ENCODE peak calls at places on chromosome 18, in five cellular contexts. N, J, F, P and C are unnamed samples.

GRCh38 chr18:55880617-55881016 is 292.6 kb upstream of the TCF4 start:
- DNase-seq in N (no peak), J (no peak), F (no peak), P (no peak), C (no peak)

GRCh38 chr18:46630160-46630559 is 26.9 kb downstream of the LOXHD1 start:
- DNase-seq in N (no peak), J (no peak), F (no peak), P (no peak), C (peak)

GRCh38 chr18:29383311-29384273 is 1206.7 kb upstream of the CDH2 start:
- DNase-seq in N (no peak), J (peak), F (no peak), P (no peak), C (peak)

GRCh38 chr18:76428396-76429261 is 66.4 kb downstream of the ZNF516 start:
- DNase-seq in N (no peak), J (no peak), F (no peak), P (no peak), C (peak)

GRCh38 chr18:27860011-27860410 is 316.9 kb downstream of the CDH2 start:
- DNase-seq in N (no peak), J (no peak), F (no peak), P (peak), C (no peak)

GRCh38 chr18:499351-500229 is 911 bp downstream of the COLEC12 start:
- DNase-seq in N (no peak), J (peak), F (no peak), P (peak), C (peak)

GRCh38 chr18:59057493-59057795 is 82.2 kb upstream of the SEC11C start:
- DNase-seq in N (no peak), J (no peak), F (no peak), P (no peak), C (no peak)

GRCh38 chr18:40249390-40250080 is 1705.5 kb upstream of the PIK3C3 start:
- DNase-seq in N (no peak), J (peak), F (no peak), P (no peak), C (peak)

GRCh38 chr18:27627927-27628326 is 442.8 kb upstream of the CHST9 start:
- DNase-seq in N (no peak), J (no peak), F (no peak), P (no peak), C (no peak)

GRCh38 chr18:72543362-72544055 is 633 bp downstream of the CBLN2 start:
- DNase-seq in N (no peak), J (no peak), F (peak), P (no peak), C (no peak)

GRCh38 chr18:59712311-59712710 is 15.1 kb upstream of the CCBE1 start:
- DNase-seq in N (no peak), J (no peak), F (no peak), P (no peak), C (no peak)

GRCh38 chr18:3450358-3451107 is 561 bp downstream of the TGIF1 start:
- DNase-seq in N (no peak), J (peak), F (peak), P (peak), C (peak)

GRCh38 chr18:10057401-10057800 is 143.6 kb downstream of the VAPA start:
- DNase-seq in N (no peak), J (no peak), F (no peak), P (no peak), C (no peak)

GRCh38 chr18:60413944-60414547 is 41.5 kb upstream of the MC4R start:
- DNase-seq in N (peak), J (peak), F (no peak), P (peak), C (peak)

GRCh38 chr18:36217348-36217747 is 30.1 kb downstream of the MOCOS start:
- DNase-seq in N (no peak), J (no peak), F (no peak), P (no peak), C (no peak)

GRCh38 chr18:37742436-37742835 is 176.8 kb upstream of the CELF4 start:
- DNase-seq in N (no peak), J (no peak), F (peak), P (no peak), C (no peak)

GRCh38 chr18:41096504-41096903 is 858.5 kb upstream of the PIK3C3 start:
- DNase-seq in N (no peak), J (peak), F (peak), P (no peak), C (peak)

GRCh38 chr18:66395671-66396218 is 208.1 kb downstream of the CDH19 start:
- DNase-seq in N (no peak), J (no peak), F (no peak), P (no peak), C (no peak)

GRCh38 chr18:51234117-51235010 is 36.9 kb upstream of the MEX3C start:
- DNase-seq in N (no peak), J (peak), F (no peak), P (no peak), C (no peak)

GRCh38 chr18:3411854-3412268 is 38.1 kb upstream of the TGIF1 start:
- DNase-seq in N (no peak), J (no peak), F (no peak), P (peak), C (no peak)

GRCh38 chr18:31101148-31102019 is 837 bp downstream of the DSC2 start:
- DNase-seq in N (no peak), J (peak), F (peak), P (peak), C (no peak)

GRCh38 chr18:46676162-46676830 is 19.3 kb upstream of the LOXHD1 start:
- DNase-seq in N (peak), J (peak), F (no peak), P (no peak), C (no peak)

GRCh38 chr18:43578636-43579203 is 301.4 kb upstream of the SYT4 start:
- DNase-seq in N (no peak), J (peak), F (no peak), P (no peak), C (no peak)

GRCh38 chr18:3283253-3283863 is 21.4 kb downstream of the MYL12B start:
- DNase-seq in N (no peak), J (no peak), F (no peak), P (no peak), C (no peak)

GRCh38 chr18:5294618-5295230 is 802 bp downstream of the ZBTB14 start:
- DNase-seq in N (no peak), J (peak), F (peak), P (peak), C (peak)

GRCh38 chr18:10519366-10519765 is 6.5 kb upstream of the NAPG start:
- DNase-seq in N (no peak), J (no peak), F (no peak), P (peak), C (peak)

GRCh38 chr18:37440206-37440605 is 125.4 kb downstream of the CELF4 start:
- DNase-seq in N (no peak), J (no peak), F (no peak), P (no peak), C (no peak)

GRCh38 chr18:13261658-13262357 is 43.2 kb downstream of the LDLRAD4 start:
- DNase-seq in N (no peak), J (no peak), F (no peak), P (no peak), C (no peak)

GRCh38 chr18:62550746-62551145 is 27.9 kb downstream of the ZCCHC2 start:
- DNase-seq in N (no peak), J (no peak), F (no peak), P (no peak), C (no peak)

GRCh38 chr18:67730884-67731283 is 214.4 kb upstream of the DSEL start:
- DNase-seq in N (no peak), J (peak), F (no peak), P (no peak), C (peak)

GRCh38 chr18:8933714-8934284 is 168.7 kb upstream of the NDUFV2 start:
- DNase-seq in N (no peak), J (no peak), F (no peak), P (no peak), C (peak)

GRCh38 chr18:8936646-8937045 is 165.9 kb upstream of the NDUFV2 start:
- DNase-seq in N (no peak), J (no peak), F (no peak), P (peak), C (no peak)

GRCh38 chr18:8938817-8939216 is 163.7 kb upstream of the NDUFV2 start:
- DNase-seq in N (no peak), J (no peak), F (no peak), P (peak), C (peak)

GRCh38 chr18:8937695-8938094 is 164.8 kb upstream of the NDUFV2 start:
- DNase-seq in N (no peak), J (no peak), F (no peak), P (peak), C (no peak)

GRCh38 chr18:8937112-8937641 is 165.3 kb upstream of the NDUFV2 start:
- DNase-seq in N (no peak), J (no peak), F (no peak), P (peak), C (peak)
- H4K91ac ChIP-seq in N (peak), J (no peak), F (no peak), P (peak), C (peak)

GRCh38 chr18:47901624-47902362 is 28.7 kb downstream of the SMAD2 start:
- DNase-seq in N (no peak), J (no peak), F (no peak), P (no peak), C (no peak)
- H3K14ac ChIP-seq in N (no peak), J (no peak), F (no peak), P (no peak), C (no peak)

GRCh38 chr18:44909191-44909719 is 228.6 kb downstream of the SETBP1 start:
- DNase-seq in N (no peak), J (peak), F (no peak), P (no peak), C (no peak)
- H3K4me3 ChIP-seq in N (no peak), J (no peak), F (no peak), P (no peak), C (no peak)

GRCh38 chr18:32730620-32731021 is 42.2 kb downstream of the KLHL14 start:
- DNase-seq in N (no peak), J (peak), F (no peak), P (no peak), C (no peak)

GRCh38 chr18:32730068-32730467 is 42.8 kb downstream of the KLHL14 start:
- DNase-seq in N (no peak), J (no peak), F (no peak), P (no peak), C (no peak)

GRCh38 chr18:32734442-32734841 is 38.4 kb downstream of the KLHL14 start:
- DNase-seq in N (no peak), J (no peak), F (no peak), P (no peak), C (no peak)

GRCh38 chr18:32732165-32732564 is 40.7 kb downstream of the KLHL14 start:
- DNase-seq in N (no peak), J (no peak), F (no peak), P (no peak), C (no peak)

GRCh38 chr18:32735781-32736180 is 37.0 kb downstream of the KLHL14 start:
- DNase-seq in N (no peak), J (peak), F (no peak), P (no peak), C (peak)
- H4K91ac ChIP-seq in N (no peak), J (no peak), F (no peak), P (no peak), C (no peak)

GRCh38 chr18:6414118-6414722 is 491 bp downstream of the L3MBTL4 start:
- DNase-seq in N (no peak), J (peak), F (no peak), P (no peak), C (no peak)

GRCh38 chr18:6412933-6413472 is 1.7 kb downstream of the L3MBTL4 start:
- DNase-seq in N (no peak), J (no peak), F (no peak), P (no peak), C (no peak)

GRCh38 chr18:6411367-6411766 is 3.3 kb downstream of the L3MBTL4 start:
- DNase-seq in N (no peak), J (no peak), F (no peak), P (no peak), C (no peak)

GRCh38 chr18:6413554-6414117 is 1.1 kb downstream of the L3MBTL4 start:
- DNase-seq in N (no peak), J (no peak), F (no peak), P (no peak), C (no peak)

GRCh38 chr18:6414723-6415362 is at the start of gene L3MBTL4:
- DNase-seq in N (no peak), J (no peak), F (no peak), P (peak), C (no peak)
- H3K14ac ChIP-seq in N (no peak), J (peak), F (peak), P (peak), C (no peak)

GRCh38 chr18:57930476-57930875 is 113.5 kb upstream of the NEDD4L start:
- DNase-seq in N (no peak), J (no peak), F (no peak), P (no peak), C (no peak)
- H3K4me3 ChIP-seq in N (no peak), J (peak), F (no peak), P (no peak), C (no peak)

GRCh38 chr18:23284629-23285028 is 149.3 kb downstream of the CABLES1 start:
- DNase-seq in N (no peak), J (no peak), F (no peak), P (no peak), C (no peak)
- H4K91ac ChIP-seq in N (peak), J (peak), F (no peak), P (peak), C (peak)